ENCODE peak calls at places on chromosomes 6 and 20, in six cellular contexts. One of them, this sample, is unnamed.
A peak's percentile ranks its signal among the peaks of the same experiment; 100 is the strongest.

GRCh38 chr20:38304845-38305447 is 990 bp downstream of the BPI start:
- DNase-seq in upper lobe of left lung: no peak
- DNase-seq in CD8-positive, alpha-beta memory T cell: no peak
- DNase-seq in left ventricle myocardium inferior: no peak
- DNase-seq in stimulated activated CD4-positive, alpha-beta T cell treated with anti-CD3 and anti-CD28 coated beads, Interleukin-1b, Interleukin-23, amount 100 ng/mL, for 24 hours: no peak
- DNase-seq in CD4-positive, alpha-beta T cell: no peak
- DNase-seq in this sample: peak; percentile 8

GRCh38 chr6:111938710-111939109 is 65.5 kb upstream of the FYN start:
- DNase-seq in upper lobe of left lung: no peak
- DNase-seq in CD8-positive, alpha-beta memory T cell: no peak
- DNase-seq in left ventricle myocardium inferior: no peak
- DNase-seq in stimulated activated CD4-positive, alpha-beta T cell treated with anti-CD3 and anti-CD28 coated beads, Interleukin-1b, Interleukin-23, amount 100 ng/mL, for 24 hours: no peak
- DNase-seq in CD4-positive, alpha-beta T cell: no peak
- DNase-seq in this sample: no peak

GRCh38 chr6:34095741-34096140 is 50.1 kb downstream of the GRM4 start:
- DNase-seq in upper lobe of left lung: no peak
- DNase-seq in CD8-positive, alpha-beta memory T cell: no peak
- DNase-seq in left ventricle myocardium inferior: no peak
- DNase-seq in stimulated activated CD4-positive, alpha-beta T cell treated with anti-CD3 and anti-CD28 coated beads, Interleukin-1b, Interleukin-23, amount 100 ng/mL, for 24 hours: no peak
- DNase-seq in CD4-positive, alpha-beta T cell: no peak
- DNase-seq in this sample: no peak

GRCh38 chr6:29466241-29466640 is 9.3 kb downstream of the OR2H1 start:
- DNase-seq in upper lobe of left lung: no peak
- DNase-seq in CD8-positive, alpha-beta memory T cell: no peak
- DNase-seq in left ventricle myocardium inferior: no peak
- DNase-seq in stimulated activated CD4-positive, alpha-beta T cell treated with anti-CD3 and anti-CD28 coated beads, Interleukin-1b, Interleukin-23, amount 100 ng/mL, for 24 hours: no peak
- DNase-seq in CD4-positive, alpha-beta T cell: no peak
- DNase-seq in this sample: no peak

GRCh38 chr6:124901105-124901504 is 61.1 kb upstream of the RNF217 start:
- DNase-seq in upper lobe of left lung: no peak
- DNase-seq in CD8-positive, alpha-beta memory T cell: no peak
- DNase-seq in left ventricle myocardium inferior: no peak
- DNase-seq in stimulated activated CD4-positive, alpha-beta T cell treated with anti-CD3 and anti-CD28 coated beads, Interleukin-1b, Interleukin-23, amount 100 ng/mL, for 24 hours: no peak
- DNase-seq in CD4-positive, alpha-beta T cell: no peak
- DNase-seq in this sample: no peak

GRCh38 chr6:46051962-46052361 is 36.3 kb upstream of the CLIC5 start:
- DNase-seq in upper lobe of left lung: no peak
- DNase-seq in CD8-positive, alpha-beta memory T cell: no peak
- DNase-seq in left ventricle myocardium inferior: no peak
- DNase-seq in stimulated activated CD4-positive, alpha-beta T cell treated with anti-CD3 and anti-CD28 coated beads, Interleukin-1b, Interleukin-23, amount 100 ng/mL, for 24 hours: no peak
- DNase-seq in CD4-positive, alpha-beta T cell: no peak
- DNase-seq in this sample: no peak

GRCh38 chr20:59776626-59777320 is 156.7 kb downstream of the SYCP2 start:
- DNase-seq in upper lobe of left lung: peak; percentile 29
- DNase-seq in CD8-positive, alpha-beta memory T cell: no peak
- DNase-seq in left ventricle myocardium inferior: no peak
- DNase-seq in stimulated activated CD4-positive, alpha-beta T cell treated with anti-CD3 and anti-CD28 coated beads, Interleukin-1b, Interleukin-23, amount 100 ng/mL, for 24 hours: no peak
- DNase-seq in CD4-positive, alpha-beta T cell: no peak
- DNase-seq in this sample: no peak

GRCh38 chr6:142416179-142416578 is 114.4 kb downstream of the ADGRG6 start:
- DNase-seq in upper lobe of left lung: no peak
- DNase-seq in CD8-positive, alpha-beta memory T cell: no peak
- DNase-seq in left ventricle myocardium inferior: no peak
- DNase-seq in stimulated activated CD4-positive, alpha-beta T cell treated with anti-CD3 and anti-CD28 coated beads, Interleukin-1b, Interleukin-23, amount 100 ng/mL, for 24 hours: no peak
- DNase-seq in CD4-positive, alpha-beta T cell: no peak
- DNase-seq in this sample: no peak

GRCh38 chr6:157096522-157096921 is 226.8 kb downstream of the TMEM242 start:
- DNase-seq in upper lobe of left lung: peak; percentile 61
- DNase-seq in CD8-positive, alpha-beta memory T cell: no peak
- DNase-seq in left ventricle myocardium inferior: peak; percentile 24
- DNase-seq in stimulated activated CD4-positive, alpha-beta T cell treated with anti-CD3 and anti-CD28 coated beads, Interleukin-1b, Interleukin-23, amount 100 ng/mL, for 24 hours: no peak
- DNase-seq in CD4-positive, alpha-beta T cell: no peak
- DNase-seq in this sample: no peak

GRCh38 chr20:33351696-33352095 is 49.6 kb downstream of the CDK5RAP1 start:
- DNase-seq in upper lobe of left lung: no peak
- DNase-seq in CD8-positive, alpha-beta memory T cell: no peak
- DNase-seq in left ventricle myocardium inferior: no peak
- DNase-seq in stimulated activated CD4-positive, alpha-beta T cell treated with anti-CD3 and anti-CD28 coated beads, Interleukin-1b, Interleukin-23, amount 100 ng/mL, for 24 hours: no peak
- DNase-seq in CD4-positive, alpha-beta T cell: no peak
- DNase-seq in this sample: no peak

GRCh38 chr20:41219824-41220223 is 82.5 kb downstream of the PLCG1 start:
- DNase-seq in upper lobe of left lung: no peak
- DNase-seq in CD8-positive, alpha-beta memory T cell: no peak
- DNase-seq in left ventricle myocardium inferior: no peak
- DNase-seq in stimulated activated CD4-positive, alpha-beta T cell treated with anti-CD3 and anti-CD28 coated beads, Interleukin-1b, Interleukin-23, amount 100 ng/mL, for 24 hours: no peak
- DNase-seq in CD4-positive, alpha-beta T cell: no peak
- DNase-seq in this sample: no peak

GRCh38 chr20:10719740-10720380 is 46.1 kb upstream of the JAG1 start:
- DNase-seq in upper lobe of left lung: no peak
- DNase-seq in CD8-positive, alpha-beta memory T cell: no peak
- DNase-seq in left ventricle myocardium inferior: no peak
- DNase-seq in stimulated activated CD4-positive, alpha-beta T cell treated with anti-CD3 and anti-CD28 coated beads, Interleukin-1b, Interleukin-23, amount 100 ng/mL, for 24 hours: no peak
- DNase-seq in CD4-positive, alpha-beta T cell: no peak
- DNase-seq in this sample: no peak

GRCh38 chr6:101397199-101397598 is 3.7 kb downstream of the GRIK2 start:
- DNase-seq in upper lobe of left lung: no peak
- DNase-seq in CD8-positive, alpha-beta memory T cell: no peak
- DNase-seq in left ventricle myocardium inferior: no peak
- DNase-seq in stimulated activated CD4-positive, alpha-beta T cell treated with anti-CD3 and anti-CD28 coated beads, Interleukin-1b, Interleukin-23, amount 100 ng/mL, for 24 hours: no peak
- DNase-seq in CD4-positive, alpha-beta T cell: no peak
- DNase-seq in this sample: no peak

GRCh38 chr6:108640104-108640503 is 79.4 kb downstream of the FOXO3 start:
- DNase-seq in upper lobe of left lung: no peak
- DNase-seq in CD8-positive, alpha-beta memory T cell: no peak
- DNase-seq in left ventricle myocardium inferior: no peak
- DNase-seq in stimulated activated CD4-positive, alpha-beta T cell treated with anti-CD3 and anti-CD28 coated beads, Interleukin-1b, Interleukin-23, amount 100 ng/mL, for 24 hours: no peak
- DNase-seq in CD4-positive, alpha-beta T cell: no peak
- DNase-seq in this sample: no peak

GRCh38 chr6:14848019-14848418 is 397.9 kb upstream of the JARID2 start:
- DNase-seq in upper lobe of left lung: no peak
- DNase-seq in CD8-positive, alpha-beta memory T cell: no peak
- DNase-seq in left ventricle myocardium inferior: no peak
- DNase-seq in stimulated activated CD4-positive, alpha-beta T cell treated with anti-CD3 and anti-CD28 coated beads, Interleukin-1b, Interleukin-23, amount 100 ng/mL, for 24 hours: no peak
- DNase-seq in CD4-positive, alpha-beta T cell: no peak
- DNase-seq in this sample: no peak

GRCh38 chr6:128512296-128512695 is 8.1 kb downstream of the PTPRK start:
- DNase-seq in upper lobe of left lung: no peak
- DNase-seq in CD8-positive, alpha-beta memory T cell: no peak
- DNase-seq in left ventricle myocardium inferior: no peak
- DNase-seq in stimulated activated CD4-positive, alpha-beta T cell treated with anti-CD3 and anti-CD28 coated beads, Interleukin-1b, Interleukin-23, amount 100 ng/mL, for 24 hours: no peak
- DNase-seq in CD4-positive, alpha-beta T cell: no peak
- DNase-seq in this sample: no peak

GRCh38 chr6:169253745-169254238 is at the start of gene THBS2:
- DNase-seq in upper lobe of left lung: peak; percentile 85
- DNase-seq in CD8-positive, alpha-beta memory T cell: no peak
- DNase-seq in left ventricle myocardium inferior: peak; percentile 56
- DNase-seq in stimulated activated CD4-positive, alpha-beta T cell treated with anti-CD3 and anti-CD28 coated beads, Interleukin-1b, Interleukin-23, amount 100 ng/mL, for 24 hours: no peak
- DNase-seq in CD4-positive, alpha-beta T cell: no peak
- DNase-seq in this sample: no peak

GRCh38 chr20:60264024-60264709 is 305.9 kb downstream of the CDH26 start:
- DNase-seq in upper lobe of left lung: no peak
- DNase-seq in CD8-positive, alpha-beta memory T cell: no peak
- DNase-seq in left ventricle myocardium inferior: no peak
- DNase-seq in stimulated activated CD4-positive, alpha-beta T cell treated with anti-CD3 and anti-CD28 coated beads, Interleukin-1b, Interleukin-23, amount 100 ng/mL, for 24 hours: no peak
- DNase-seq in CD4-positive, alpha-beta T cell: no peak
- DNase-seq in this sample: no peak

GRCh38 chr6:12348530-12349511 is 58.7 kb downstream of the EDN1 start:
- DNase-seq in upper lobe of left lung: no peak
- DNase-seq in CD8-positive, alpha-beta memory T cell: no peak
- DNase-seq in left ventricle myocardium inferior: no peak
- DNase-seq in stimulated activated CD4-positive, alpha-beta T cell treated with anti-CD3 and anti-CD28 coated beads, Interleukin-1b, Interleukin-23, amount 100 ng/mL, for 24 hours: no peak
- DNase-seq in CD4-positive, alpha-beta T cell: no peak
- DNase-seq in this sample: no peak

GRCh38 chr6:113927001-113927400 is 43.9 kb downstream of the HDAC2 start:
- DNase-seq in upper lobe of left lung: no peak
- DNase-seq in CD8-positive, alpha-beta memory T cell: no peak
- DNase-seq in left ventricle myocardium inferior: no peak
- DNase-seq in stimulated activated CD4-positive, alpha-beta T cell treated with anti-CD3 and anti-CD28 coated beads, Interleukin-1b, Interleukin-23, amount 100 ng/mL, for 24 hours: no peak
- DNase-seq in CD4-positive, alpha-beta T cell: no peak
- DNase-seq in this sample: no peak